ENCODE peak calls at places on chromosome 14, in seven cellular contexts. A, J, D, R, O, F and W are unnamed samples.

GRCh38 chr14:39015360-39015961 is 87.6 kb downstream of the SEC23A start:
- DNase-seq in F (peak; percentile 46), R (peak; percentile 46), D (no peak), A (peak; percentile 44), O (no peak), J (peak; percentile 52), W (no peak)

GRCh38 chr14:103879570-103880333 is 32.4 kb upstream of the PPP1R13B start:
- DNase-seq in O (no peak), R (no peak), J (no peak), A (peak; percentile 41), F (peak; percentile 97), D (no peak), W (no peak)

GRCh38 chr14:22084393-22085281 is 411.0 kb upstream of the OR4E1 start:
- DNase-seq in J (no peak), D (no peak), R (peak; percentile 46), O (no peak), A (peak; percentile 38), F (peak; percentile 8), W (no peak)

GRCh38 chr14:50785506-50786063 is 45.4 kb downstream of the NIN start:
- DNase-seq in O (no peak), F (no peak), J (no peak), D (no peak), R (no peak), A (no peak), W (no peak)

GRCh38 chr14:60723218-60724079 is 702 bp downstream of the SIX4 start:
- DNase-seq in J (peak; percentile 59), F (peak; percentile 28), R (peak; percentile 16), D (peak; percentile 69), O (peak; percentile 8), A (peak; percentile 69), W (peak; percentile 19)

GRCh38 chr14:64244279-64244678 is 49.9 kb downstream of the ESR2 start:
- DNase-seq in F (no peak), D (no peak), A (no peak), O (no peak), R (no peak), J (peak; percentile 38), W (no peak)

GRCh38 chr14:42624980-42625761 is 1018.5 kb downstream of the LRFN5 start:
- DNase-seq in J (no peak), R (no peak), F (no peak), D (no peak), A (no peak), O (no peak), W (no peak)

GRCh38 chr14:93970589-93970966 is 5.8 kb downstream of the ASB2 start:
- DNase-seq in D (no peak), O (peak; percentile 70), F (peak; percentile 31), J (no peak), A (no peak), R (peak; percentile 52), W (peak; percentile 64)

GRCh38 chr14:89910706-89911017 is 43.9 kb downstream of the EFCAB11 start:
- DNase-seq in O (no peak), F (no peak), A (no peak), J (no peak), D (no peak), R (no peak), W (no peak)

GRCh38 chr14:52640137-52640536 is 55.2 kb downstream of the ERO1A start:
- DNase-seq in D (no peak), F (no peak), R (no peak), O (no peak), J (no peak), A (no peak), W (no peak)

GRCh38 chr14:70894868-70895267 is 12.4 kb upstream of the PCNX1 start:
- DNase-seq in D (no peak), F (no peak), O (no peak), R (no peak), J (no peak), A (peak; percentile 38), W (no peak)

GRCh38 chr14:100824156-100824555 is 1.8 kb upstream of the MEG3 start:
- DNase-seq in D (no peak), J (peak; percentile 77), A (peak; percentile 67), F (no peak), R (no peak), O (no peak), W (no peak)

GRCh38 chr14:50740858-50741257 is 72.8 kb upstream of the SAV1 start:
- DNase-seq in O (no peak), D (no peak), R (no peak), J (no peak), F (no peak), A (peak; percentile 19), W (no peak)

DNA sequence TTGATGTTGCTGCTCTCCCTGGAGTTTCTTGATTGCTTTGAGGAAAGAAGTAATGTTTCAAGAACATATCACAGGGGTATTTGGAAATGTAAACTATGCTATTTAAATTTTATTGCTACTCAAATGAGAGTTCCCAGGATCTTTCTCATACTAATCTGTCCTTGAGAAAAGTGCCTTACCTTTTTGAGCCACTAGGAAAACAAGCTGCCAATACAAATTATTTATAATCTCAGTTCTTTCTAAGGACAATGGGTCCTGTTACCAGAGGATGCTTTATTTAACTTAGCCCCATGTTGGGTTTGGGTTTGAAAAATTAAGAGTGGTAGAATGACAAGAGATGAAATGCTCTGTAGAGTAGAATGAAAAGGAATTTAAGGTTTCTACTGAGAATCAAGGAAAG is 258.2 kb upstream of the PRKD1 start:
- DNase-seq in O (no peak), F (no peak), J (no peak), D (no peak), A (no peak), R (no peak), W (no peak)
- TF ChIP-seq CTCF in O (no peak), F (no peak), J (no peak), D (peak; percentile 64), A (no peak), R (no peak), W (no peak)

GRCh38 chr14:49687942-49688700 is at the start of gene POLE2:
- DNase-seq in D (peak; percentile 82), J (peak; percentile 90), F (peak; percentile 55), A (peak; percentile 67), R (peak; percentile 46), O (peak; percentile 70), W (peak; percentile 72)
- TF ChIP-seq CTCF in D (no peak), J (no peak), F (no peak), A (no peak), R (no peak), O (no peak), W (no peak)

GRCh38 chr14:99275222-99275584 is 3.2 kb upstream of the BCL11B start:
- DNase-seq in F (no peak), D (no peak), O (no peak), R (no peak), J (no peak), A (no peak), W (no peak)

GRCh38 chr14:99273724-99274345 is 1.8 kb upstream of the BCL11B start:
- DNase-seq in D (peak; percentile 48), A (peak; percentile 6), O (no peak), J (no peak), F (peak; percentile 33), R (no peak), W (no peak)

GRCh38 chr14:99276482-99276881 is 4.5 kb upstream of the BCL11B start:
- DNase-seq in D (no peak), R (no peak), A (no peak), J (no peak), O (no peak), F (no peak), W (no peak)

GRCh38 chr14:99273025-99273723 is 1.2 kb upstream of the BCL11B start:
- DNase-seq in J (peak; percentile 40), O (no peak), A (peak; percentile 17), D (peak; percentile 73), F (peak; percentile 54), R (no peak), W (peak; percentile 50)

DNA sequence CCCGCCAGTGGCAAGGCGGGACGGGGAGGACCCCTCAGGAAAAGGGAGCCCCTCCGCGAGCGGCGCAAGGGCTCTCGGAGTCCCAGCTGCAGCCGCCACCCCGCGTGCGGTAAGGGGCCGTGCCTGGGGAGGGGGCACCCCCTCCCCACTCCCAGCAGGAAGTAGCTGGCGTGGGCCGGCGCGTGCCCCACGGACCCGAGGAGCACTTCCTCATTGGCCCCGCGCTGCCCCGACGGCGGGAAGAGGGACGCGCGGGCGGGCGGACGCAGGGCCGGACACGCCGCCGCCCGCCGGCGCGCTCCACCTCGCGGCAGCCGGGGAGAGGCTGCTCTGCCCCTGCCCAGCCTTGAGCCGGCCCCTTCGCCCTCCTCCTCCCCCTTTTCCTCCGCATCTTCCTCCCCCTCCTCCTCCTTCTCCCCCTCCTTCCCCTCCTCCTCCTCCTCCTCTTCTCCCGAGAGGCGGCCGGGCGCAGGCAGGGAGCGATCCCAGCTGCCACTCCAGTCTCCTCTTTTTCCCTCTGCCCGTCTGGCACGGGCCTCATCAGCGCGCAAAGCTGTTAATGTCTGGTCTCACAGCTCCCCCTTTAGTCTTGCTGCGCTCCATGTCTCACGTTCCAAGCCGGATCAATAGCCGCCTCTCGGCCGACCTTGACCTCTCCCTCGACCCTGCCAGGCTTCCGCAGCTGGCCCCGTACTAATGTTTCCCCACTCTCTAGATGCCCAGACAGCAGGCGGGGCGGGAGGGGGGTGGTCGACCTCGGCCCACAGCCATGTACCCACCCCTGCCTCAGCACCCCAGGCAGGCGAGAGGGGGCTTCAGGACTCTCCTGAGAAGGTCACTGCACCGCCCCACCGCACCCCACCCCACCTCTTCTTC is 2.6 kb upstream of the BCL11B start:
- DNase-seq in A (peak; percentile 85), R (peak; percentile 14), J (peak; percentile 79), O (no peak), F (peak; percentile 77), D (peak; percentile 95), W (peak; percentile 49)
- TF ChIP-seq CTCF in A (no peak), R (peak; percentile 11), J (peak; percentile 48), O (no peak), F (peak; percentile 41), D (no peak), W (peak; percentile 14)

GRCh38 chr14:36748814-36749213 is 87.2 kb downstream of the PAX9 start:
- DNase-seq in F (no peak), R (no peak), A (no peak), O (no peak), J (no peak), D (no peak), W (no peak)

GRCh38 chr14:36751116-36751515 is 89.5 kb downstream of the PAX9 start:
- DNase-seq in O (no peak), J (no peak), F (no peak), R (no peak), D (no peak), A (no peak), W (no peak)

GRCh38 chr14:36750244-36750643 is 88.6 kb downstream of the PAX9 start:
- DNase-seq in J (no peak), O (no peak), D (no peak), A (no peak), F (no peak), R (no peak), W (no peak)

GRCh38 chr14:36746907-36747306 is 85.2 kb downstream of the PAX9 start:
- DNase-seq in D (no peak), R (no peak), J (no peak), F (no peak), O (no peak), A (no peak), W (no peak)

DNA sequence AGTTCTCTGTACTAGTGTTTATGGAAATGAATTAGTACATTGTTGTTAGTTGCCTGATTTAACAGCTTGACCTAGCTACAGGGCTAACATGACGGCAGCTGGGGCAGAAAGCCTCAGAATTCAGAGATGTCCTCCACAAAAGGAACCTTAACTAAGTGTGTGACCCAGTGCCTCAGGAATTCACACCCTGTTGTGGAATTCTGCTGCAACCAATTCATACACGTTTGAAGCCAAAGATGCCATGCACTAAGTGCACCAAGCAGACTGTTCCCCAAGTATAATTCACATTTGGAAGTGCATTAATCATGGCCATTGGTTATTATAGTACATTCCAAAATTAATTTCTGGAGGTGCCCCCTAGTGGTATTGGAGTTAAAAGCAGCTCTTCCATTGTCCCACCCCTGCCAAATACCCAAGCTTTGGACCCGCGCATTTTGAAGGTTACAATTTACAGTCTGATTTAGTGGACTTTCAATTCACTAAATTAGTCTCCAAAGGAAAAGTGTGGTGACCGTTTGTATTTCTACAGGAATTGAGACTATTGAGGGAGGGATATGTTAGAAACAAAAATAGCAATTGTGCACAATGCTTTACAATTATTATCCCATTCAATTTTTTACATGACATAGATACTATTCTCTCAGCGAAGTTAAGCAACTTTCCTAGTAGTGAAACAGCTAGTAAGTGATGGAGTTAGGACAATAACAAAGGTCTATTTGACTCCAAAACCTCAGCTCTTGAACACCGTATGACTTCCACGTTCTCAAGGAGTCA is 85.9 kb downstream of the PAX9 start:
- DNase-seq in J (no peak), R (no peak), F (peak; percentile 32), O (no peak), A (no peak), D (no peak), W (no peak)
- TF ChIP-seq CTCF in J (peak; percentile 59), R (peak; percentile 44), F (peak; percentile 57), O (no peak), A (peak; percentile 46), D (peak; percentile 81), W (no peak)